ENCODE peak calls at places on chromosomes 6 and 20, in eight cellular contexts. Q is mesenchymal stem cell, N is left cardiac atrium, W is PC-3, D is T-helper 9 cell, X is fibroblast of the conjunctiva, T is cerebellum, R is stromal cell of bone marrow. J is an unnamed sample.

GRCh38 chr6:153167907-153168306 is 36.8 kb upstream of the RGS17 start:
- DNase-seq in R (no peak), T (no peak), W (no peak), D (no peak), Q (no peak), X (peak; percentile 17), N (no peak), J (no peak)

GRCh38 chr6:159062564-159062945 is 17.8 kb upstream of the TAGAP start:
- DNase-seq in X (no peak), W (no peak), D (no peak), T (no peak), Q (no peak), N (no peak), R (no peak), J (no peak)

GRCh38 chr6:153842491-153842890 is 196.5 kb upstream of the OPRM1 start:
- DNase-seq in W (no peak), Q (no peak), X (no peak), D (no peak), N (no peak), R (no peak), T (no peak), J (no peak)

GRCh38 chr6:139743629-139744028 is 369.2 kb upstream of the CITED2 start:
- DNase-seq in W (peak; percentile 88), R (peak; percentile 81), T (no peak), Q (peak; percentile 68), X (peak; percentile 93), N (no peak), D (no peak), J (no peak)

GRCh38 chr6:149033454-149034241 is 283.9 kb upstream of the TAB2 start:
- DNase-seq in Q (no peak), T (no peak), N (no peak), X (no peak), W (no peak), D (no peak), R (no peak), J (no peak)

GRCh38 chr6:94163877-94164276 is 744.5 kb upstream of the EPHA7 start:
- DNase-seq in W (no peak), X (no peak), T (no peak), Q (no peak), R (no peak), D (no peak), N (no peak), J (no peak)

GRCh38 chr6:52576392-52577021 is 353 bp downstream of the TRAM2 start:
- DNase-seq in D (peak; percentile 35), R (peak; percentile 61), Q (peak; percentile 88), T (peak; percentile 37), X (peak; percentile 68), N (peak; percentile 72), W (peak; percentile 69), J (no peak)

GRCh38 chr6:16544006-16544405 is 217.3 kb downstream of the ATXN1 start:
- DNase-seq in R (no peak), T (no peak), Q (peak; percentile 33), X (no peak), N (peak; percentile 60), W (no peak), D (no peak), J (peak; percentile 81)

GRCh38 chr20:16205505-16205904 is 367.7 kb downstream of the KIF16B start:
- DNase-seq in D (no peak), R (no peak), W (peak; percentile 76), Q (no peak), N (no peak), X (no peak), T (no peak), J (no peak)

J was measured in cardiac septum.